ENCODE peak calls at places on chromosomes 12 and 14, in eight cellular contexts. W is omental fat pad, U is endothelial cell, Q is HL-60, N is PC-3, C is astrocyte of the spinal cord, H is fibroblast of mammary gland, Z is HFFc6. V is an unnamed sample.

GRCh38 chr14:75301666-75302325 is 23.2 kb downstream of the FOS start:
- DNase-seq in W (no peak), U (peak; percentile 60), Q (peak; percentile 84), N (no peak), C (no peak), H (peak; percentile 70), Z (no peak), V (no peak)

GRCh38 chr12:85530486-85530885 is 250.5 kb downstream of the ALX1 start:
- DNase-seq in W (no peak), U (no peak), Q (no peak), N (no peak), C (no peak), H (no peak), Z (no peak), V (no peak)

GRCh38 chr14:96631621-96632362 is 129.6 kb downstream of the PAPOLA start:
- DNase-seq in W (peak; percentile 8), U (no peak), Q (no peak), N (no peak), C (no peak), H (no peak), Z (no peak), V (no peak)

GRCh38 chr14:78152246-78153068 is 17.7 kb upstream of the NRXN3 start:
- DNase-seq in W (no peak), U (no peak), Q (no peak), N (no peak), C (no peak), H (no peak), Z (no peak), V (no peak)

GRCh38 chr12:112716099-112717093 is 75.2 kb upstream of the RPH3A start:
- DNase-seq in W (no peak), U (peak; percentile 27), Q (no peak), N (no peak), C (no peak), H (no peak), Z (no peak), V (peak; percentile 8)

GRCh38 chr14:21070083-21070609 is at the start of gene ARHGEF40:
- DNase-seq in W (no peak), U (peak; percentile 38), Q (no peak), N (peak; percentile 30), C (peak; percentile 47), H (no peak), Z (no peak), V (peak; percentile 62)

GRCh38 chr14:100577986-100578431 is 9.2 kb downstream of the BEGAIN start:
- DNase-seq in W (no peak), U (no peak), Q (no peak), N (no peak), C (no peak), H (no peak), Z (no peak), V (no peak)

GRCh38 chr14:22434901-22435565 is 154.0 kb downstream of the DAD1 start:
- DNase-seq in W (no peak), U (no peak), Q (no peak), N (no peak), C (no peak), H (no peak), Z (no peak), V (no peak)

DNA sequence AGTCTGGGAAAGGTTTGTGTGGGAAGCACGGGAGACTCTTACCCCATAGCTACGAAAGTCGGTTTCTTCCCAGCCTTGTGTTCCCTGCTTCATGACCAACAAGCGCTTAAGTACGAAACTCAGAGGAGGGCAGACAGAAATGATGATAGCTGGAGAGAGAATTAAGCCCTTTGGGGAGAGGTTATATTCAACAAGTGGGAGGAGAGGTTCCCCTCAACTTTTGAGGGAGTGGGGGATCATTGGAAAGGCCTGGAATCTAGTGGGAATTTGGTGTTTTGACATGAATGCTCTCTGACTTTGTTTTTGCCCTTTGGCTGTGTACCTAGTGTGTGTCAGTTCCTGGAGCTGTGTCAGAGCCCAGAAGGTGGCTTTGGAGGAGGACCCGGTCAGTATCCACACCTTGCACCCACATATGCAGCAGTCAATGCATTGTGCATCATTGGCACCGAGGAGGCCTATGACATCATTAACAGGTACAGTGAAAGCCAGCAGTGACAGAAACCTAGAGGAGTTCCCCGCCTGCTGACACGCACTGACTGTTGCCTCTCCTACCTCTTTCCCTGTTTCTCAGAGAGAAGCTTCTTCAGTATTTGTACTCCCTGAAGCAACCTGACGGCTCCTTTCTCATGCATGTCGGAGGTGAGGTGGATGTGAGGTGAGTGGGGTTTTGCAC is 40.6 kb downstream of the FNTB start:
- DNase-seq in W (no peak), U (no peak), Q (no peak), N (peak; percentile 29), C (no peak), H (no peak), Z (no peak), V (no peak)
- TF ChIP-seq CTCF in W (no peak), U (no peak), Q (no peak), N (no peak), C (no peak), H (no peak), Z (no peak), V (no peak)

GRCh38 chr12:56863789-56864188 is 70.4 kb downstream of the SDR9C7 start:
- DNase-seq in W (no peak), U (no peak), Q (no peak), N (no peak), C (no peak), H (no peak), Z (no peak), V (no peak)
- TF ChIP-seq CTCF in W (no peak), U (no peak), Q (no peak), N (no peak), C (no peak), H (no peak), Z (no peak), V (no peak)

GRCh38 chr12:116599285-116600122 is 40.3 kb downstream of the MAP1LC3B2 start:
- DNase-seq in W (peak; percentile 68), U (peak; percentile 83), Q (peak; percentile 41), N (peak; percentile 91), C (peak; percentile 81), H (peak; percentile 89), Z (peak; percentile 66), V (peak; percentile 73)
- TF ChIP-seq CTCF in W (no peak), U (peak; percentile 61), Q (no peak), N (peak; percentile 65), C (peak; percentile 74), H (peak; percentile 57), Z (peak; percentile 85), V (peak; percentile 71)

GRCh38 chr14:32013083-32013482 is 64.0 kb upstream of the ARHGAP5 start:
- DNase-seq in W (no peak), U (no peak), Q (no peak), N (no peak), C (no peak), H (no peak), Z (no peak), V (no peak)
- TF ChIP-seq CTCF in W (no peak), U (no peak), Q (no peak), N (peak; percentile 36), C (peak; percentile 17), H (peak; percentile 7), Z (peak; percentile 31), V (peak; percentile 38)

GRCh38 chr12:63805704-63806672 is 26.3 kb downstream of the RXYLT1 start:
- DNase-seq in W (no peak), U (no peak), Q (no peak), N (peak; percentile 65), C (no peak), H (no peak), Z (no peak), V (no peak)

GRCh38 chr12:63809566-63809965 is 29.9 kb downstream of the RXYLT1 start:
- DNase-seq in W (no peak), U (no peak), Q (no peak), N (no peak), C (no peak), H (peak; percentile 15), Z (no peak), V (no peak)

GRCh38 chr12:63811755-63812154 is 32.0 kb downstream of the RXYLT1 start:
- DNase-seq in W (no peak), U (no peak), Q (no peak), N (no peak), C (no peak), H (no peak), Z (no peak), V (no peak)

GRCh38 chr12:63811334-63811733 is 31.6 kb downstream of the RXYLT1 start:
- DNase-seq in W (no peak), U (no peak), Q (no peak), N (no peak), C (no peak), H (no peak), Z (no peak), V (no peak)

GRCh38 chr12:63808631-63809030 is 28.9 kb downstream of the RXYLT1 start:
- DNase-seq in W (no peak), U (no peak), Q (no peak), N (no peak), C (no peak), H (peak; percentile 25), Z (no peak), V (no peak)
- TF ChIP-seq CTCF in W (no peak), U (no peak), Q (no peak), N (no peak), C (no peak), H (no peak), Z (no peak), V (no peak)

GRCh38 chr14:71117839-71118743 is 210.8 kb downstream of the PCNX1 start:
- DNase-seq in W (no peak), U (no peak), Q (no peak), N (peak; percentile 95), C (peak; percentile 66), H (peak; percentile 89), Z (peak; percentile 87), V (no peak)
- TF ChIP-seq CTCF in W (no peak), U (no peak), Q (no peak), N (no peak), C (no peak), H (no peak), Z (no peak), V (no peak)

DNA sequence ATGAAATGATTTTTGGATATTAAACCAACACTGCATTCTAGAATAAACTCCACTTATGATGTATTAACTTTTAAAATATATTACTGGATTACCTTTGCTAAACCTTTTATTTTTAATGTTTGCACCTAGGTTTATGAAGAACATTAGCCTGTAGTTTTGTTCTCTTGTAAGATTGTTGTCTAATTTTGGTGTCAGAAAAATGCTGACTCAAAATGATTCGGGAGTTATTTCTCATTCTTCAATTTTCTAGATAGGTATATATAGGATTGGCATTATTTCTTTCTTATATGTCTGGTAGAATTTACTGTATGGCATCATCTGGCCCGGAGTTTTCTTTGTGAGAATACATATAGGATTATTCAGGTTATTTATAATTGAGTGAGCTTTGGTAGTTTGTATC is 54.6 kb downstream of the MAP4K5 start:
- DNase-seq in W (no peak), U (no peak), Q (no peak), N (no peak), C (no peak), H (no peak), Z (no peak), V (no peak)
- TF ChIP-seq CTCF in W (no peak), U (no peak), Q (no peak), N (no peak), C (no peak), H (no peak), Z (no peak), V (no peak)